ENCODE peak calls at places on chromosomes 3 and 15, in four cellular contexts. X is left lung, C is brain microvascular endothelial cell, E is lower lobe of right lung. P is an unnamed sample.

GRCh38 chr3:39290255-39290654 is 10.4 kb upstream of the CX3CR1 start:
- DNase-seq in C (peak; percentile 17), E (no peak), X (no peak), P (no peak)

GRCh38 chr3:146948985-146949384 is 343.8 kb upstream of the PLSCR5 start:
- DNase-seq in X (no peak), C (no peak), E (no peak), P (no peak)

GRCh38 chr3:21073561-21073960 is 677.4 kb downstream of the ZNF385D start:
- DNase-seq in E (no peak), X (no peak), C (no peak), P (no peak)

GRCh38 chr15:57769266-57769665 is 62.8 kb downstream of the POLR2M start:
- DNase-seq in E (no peak), X (no peak), C (peak; percentile 63), P (peak; percentile 86)

GRCh38 chr3:155112661-155113389 is 32.7 kb downstream of the MME start:
- DNase-seq in C (no peak), E (no peak), X (no peak), P (no peak)

GRCh38 chr3:70726966-70727365 is 414.5 kb upstream of the MDFIC2 start:
- DNase-seq in C (no peak), E (no peak), X (no peak), P (peak; percentile 17)

GRCh38 chr3:195251336-195252065 is 19.5 kb downstream of the XXYLT1 start:
- DNase-seq in E (no peak), C (no peak), X (peak; percentile 60), P (no peak)

GRCh38 chr3:186598108-186598784 is 14.6 kb upstream of the AHSG start:
- DNase-seq in X (no peak), C (no peak), E (no peak), P (no peak)

DNA sequence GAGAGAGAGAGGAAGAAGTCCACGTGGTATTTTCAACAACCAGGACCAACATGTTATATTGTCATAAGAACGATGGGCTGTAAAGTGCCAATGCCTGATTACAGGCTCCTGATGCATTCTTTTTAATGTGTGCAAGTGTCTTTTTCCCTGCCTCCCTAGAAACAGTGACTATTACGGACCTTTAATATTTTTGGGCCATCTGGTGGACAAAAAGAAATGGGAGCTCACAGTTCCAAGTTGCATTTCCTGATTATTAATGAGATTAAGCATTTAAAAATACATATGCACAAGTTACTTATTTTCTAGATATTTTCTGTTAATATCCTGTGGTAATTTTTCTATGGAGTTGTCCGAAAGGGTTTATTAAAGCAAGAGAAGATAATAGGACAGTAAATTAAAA is 530.2 kb downstream of the NR2F2 start:
- DNase-seq in E (no peak), C (no peak), X (no peak), P (no peak)
- TF ChIP-seq CTCF in E (no peak), C (no peak), X (no peak), P (no peak)

DNA sequence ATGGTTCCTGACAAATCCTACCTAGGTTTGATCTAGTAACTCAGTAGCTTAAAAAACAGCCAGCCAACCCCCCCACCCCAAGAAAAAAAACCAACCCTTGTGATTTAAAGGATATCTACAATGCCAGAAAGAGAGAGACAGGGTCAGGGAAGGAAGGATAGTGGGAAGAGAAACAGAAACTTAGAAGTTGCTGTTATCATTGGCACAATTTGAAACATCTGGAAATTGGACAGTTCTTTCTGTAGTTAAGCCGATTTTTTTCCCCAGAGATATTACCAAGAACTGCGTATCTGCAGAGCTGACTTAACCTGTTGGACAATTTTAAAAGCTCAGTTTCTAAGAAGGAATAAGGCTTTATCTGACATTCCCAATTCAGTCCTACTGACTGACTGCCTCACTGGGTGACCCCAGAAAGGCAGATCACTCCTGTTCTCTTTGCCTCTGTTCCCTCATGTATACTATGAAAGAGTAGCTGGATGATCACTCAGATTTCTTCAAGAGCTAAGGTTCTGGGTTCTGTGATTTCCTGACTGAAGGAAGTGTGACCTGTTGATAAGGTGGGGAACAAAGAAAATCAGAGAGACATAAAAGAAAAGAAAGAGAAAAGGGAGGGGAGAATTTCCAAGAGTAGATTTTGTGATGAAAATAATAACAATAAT is 128.3 kb downstream of the MAP2K5 start:
- DNase-seq in X (no peak), E (no peak), C (no peak), P (no peak)
- H3K4me3 ChIP-seq in X (no peak overlapping the region), E (no peak overlapping the region), C (no peak overlapping the region), P (no peak overlapping the region)

GRCh38 chr3:141052570-141053069 is 1.5 kb downstream of the SPSB4 start:
- DNase-seq in X (no peak), C (no peak), E (no peak), P (no peak)

GRCh38 chr3:141050576-141050912 is 603 bp upstream of the SPSB4 start:
- DNase-seq in E (no peak), X (no peak), C (no peak), P (no peak)

GRCh38 chr3:141049681-141050080 is 1.5 kb upstream of the SPSB4 start:
- DNase-seq in C (no peak), E (no peak), X (no peak), P (no peak)

GRCh38 chr3:141051641-141052569 is 758 bp downstream of the SPSB4 start:
- DNase-seq in X (no peak), E (no peak), C (no peak), P (peak; percentile 4)

DNA sequence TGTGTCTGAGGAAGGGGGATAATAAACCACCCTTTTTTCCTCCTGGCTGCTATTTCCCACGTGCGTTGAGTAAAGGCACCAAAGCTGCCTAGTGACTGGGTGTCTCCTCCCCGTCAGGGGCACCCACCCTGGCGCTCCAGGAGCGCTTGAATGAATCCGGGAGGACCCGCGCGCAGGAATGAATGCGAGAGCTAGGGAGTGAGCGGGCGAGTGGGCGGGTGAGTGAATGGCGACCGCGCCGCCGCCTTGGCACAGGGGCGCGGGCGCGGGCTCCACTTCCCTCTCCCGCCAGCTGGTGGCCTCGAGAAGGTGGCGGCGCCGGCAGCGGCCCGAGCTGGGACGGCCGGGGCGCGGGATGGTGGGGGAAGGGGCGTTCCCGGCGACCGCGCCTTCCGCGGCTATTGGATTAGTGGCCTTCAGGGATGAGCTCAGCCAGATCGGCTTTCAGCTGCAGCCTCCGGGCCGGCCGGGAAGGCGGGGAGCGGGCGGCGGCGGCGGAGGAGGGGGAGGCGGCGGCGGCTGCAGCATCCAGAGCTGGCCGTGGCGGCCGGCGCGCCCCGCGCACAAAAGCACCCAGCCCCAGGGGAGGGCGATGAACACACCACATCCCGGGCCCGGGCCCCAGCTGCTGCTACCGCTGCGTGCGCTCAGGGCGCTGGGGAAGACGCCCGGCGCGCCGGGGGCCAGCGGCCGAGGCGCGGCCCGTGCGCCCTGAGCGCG is at the start of gene SPSB4:
- DNase-seq in E (peak; percentile 55), C (peak; percentile 28), X (peak; percentile 79), P (peak; percentile 59)
- TF ChIP-seq CTCF in E (peak; percentile 24), C (peak; percentile 15), X (peak; percentile 25), P (no peak)

GRCh38 chr15:92914768-92915221 is 14.7 kb downstream of the CHD2 start:
- DNase-seq in C (no peak), E (no peak), X (no peak), P (no peak)
- H3K4me3 ChIP-seq in C (no peak overlapping the region), E (no peak overlapping the region), X (peak overlapping the region; percentile 18), P (no peak overlapping the region)

GRCh38 chr3:117454236-117454635 is 744.7 kb downstream of the TUSC7 start:
- DNase-seq in C (no peak), E (no peak), X (no peak), P (no peak)
- TF ChIP-seq CTCF in C (no peak), E (no peak), X (no peak), P (no peak)

GRCh38 chr15:82712036-82712435 is 2.4 kb upstream of the AP3B2 start:
- DNase-seq in X (no peak), C (no peak), E (no peak), P (no peak)
- H3K4me3 ChIP-seq in X (no peak overlapping the region), C (no peak overlapping the region), E (no peak overlapping the region), P (no peak overlapping the region)

DNA sequence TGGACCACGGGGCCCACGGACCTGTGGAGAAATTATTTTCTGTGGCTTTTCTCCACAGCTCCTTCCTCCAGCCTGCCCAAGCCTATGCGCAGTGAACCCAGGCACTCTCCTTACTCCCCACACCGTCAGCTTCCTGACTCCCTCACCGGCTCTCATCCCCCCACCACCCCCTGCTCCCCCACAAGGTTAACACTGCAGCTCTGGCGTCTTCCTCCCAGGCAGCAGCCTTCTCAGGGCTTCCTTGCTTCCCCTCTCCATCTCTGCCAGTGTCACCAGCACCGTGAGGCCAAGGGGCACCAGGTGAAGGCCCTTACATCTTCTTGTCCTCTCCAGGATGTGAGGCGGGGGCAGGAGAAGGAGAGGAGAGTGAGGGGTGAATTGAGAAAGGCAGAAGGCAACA is 168.3 kb upstream of the TLE3 start:
- DNase-seq in C (no peak), X (no peak), E (no peak), P (no peak)
- TF ChIP-seq CTCF in C (no peak), X (no peak), E (no peak), P (no peak)

GRCh38 chr15:90203473-90203872 is 2.3 kb downstream of the SEMA4B start:
- DNase-seq in C (no peak), X (peak; percentile 10), E (no peak), P (no peak)

GRCh38 chr15:90201150-90201943 is at the start of gene SEMA4B:
- DNase-seq in C (no peak), E (peak; percentile 90), X (peak; percentile 98), P (peak; percentile 83)

GRCh38 chr15:90201944-90202375 is 830 bp downstream of the SEMA4B start:
- DNase-seq in E (no peak), C (no peak), X (peak; percentile 71), P (no peak)

GRCh38 chr15:90203922-90204321 is 2.8 kb downstream of the SEMA4B start:
- DNase-seq in C (no peak), X (peak; percentile 43), E (no peak), P (no peak)

GRCh38 chr15:90202929-90203328 is 1.8 kb downstream of the SEMA4B start:
- DNase-seq in E (no peak), C (no peak), X (no peak), P (no peak)
- H3K4me3 ChIP-seq in E (peak overlapping the region; percentile 97), C (no peak overlapping the region), X (no peak overlapping the region), P (no peak overlapping the region)